ENCODE peak calls at places on chromosomes 2 and 18, in eight cellular contexts. P, K, B, X, G, D, U and F are unnamed samples.

GRCh38 chr2:240432430-240432819 is 3.0 kb upstream of the GPC1 start:
- DNase-seq in K (no peak), X (no peak), B (peak), P (no peak), U (no peak), G (no peak), D (no peak), F (peak)

GRCh38 chr2:44706584-44707553 is 234.6 kb upstream of the SIX3 start:
- DNase-seq in X (no peak), G (no peak), U (no peak), P (no peak), K (no peak), B (no peak), D (no peak), F (no peak)

GRCh38 chr2:174596994-174597346 is 634 bp downstream of the WIPF1 start:
- DNase-seq in P (no peak), G (no peak), U (no peak), X (no peak), D (no peak), K (no peak), B (no peak), F (no peak)

GRCh38 chr18:62828091-62828640 is 112.8 kb downstream of the PHLPP1 start:
- DNase-seq in G (peak), U (no peak), D (peak), X (no peak), B (no peak), P (no peak), K (no peak), F (no peak)

GRCh38 chr2:240922234-240922981 is 16.3 kb downstream of the CROCC2 start:
- DNase-seq in G (no peak), B (peak), U (peak), P (no peak), D (no peak), K (no peak), X (no peak), F (peak)

GRCh38 chr2:186503827-186504606 is 18.0 kb downstream of the ZC3H15 start:
- DNase-seq in P (no peak), D (peak), U (no peak), X (no peak), B (no peak), K (no peak), G (peak), F (no peak)

GRCh38 chr2:232310189-232310588 is 68.4 kb upstream of the ALPP start:
- DNase-seq in D (no peak), X (no peak), B (no peak), G (no peak), U (no peak), K (no peak), P (no peak), F (no peak)

GRCh38 chr2:52473526-52473925 is 1294.1 kb upstream of the CHAC2 start:
- DNase-seq in U (no peak), X (no peak), D (no peak), P (no peak), G (no peak), B (no peak), K (no peak), F (no peak)

GRCh38 chr2:63555931-63556330 is 32.3 kb downstream of the WDPCP start:
- DNase-seq in P (no peak), X (no peak), D (no peak), K (no peak), B (no peak), U (no peak), G (no peak), F (no peak)

GRCh38 chr2:140383781-140384180 is 1603.6 kb upstream of the NXPH2 start:
- DNase-seq in B (no peak), P (no peak), K (no peak), X (no peak), D (no peak), U (no peak), G (peak), F (no peak)

GRCh38 chr18:49319590-49319989 is 140.9 kb downstream of the DYM start:
- DNase-seq in B (no peak), U (no peak), X (no peak), G (peak), K (no peak), P (no peak), D (peak), F (no peak)

GRCh38 chr2:1233280-1233679 is 180.0 kb upstream of the TPO start:
- DNase-seq in B (peak), G (no peak), K (no peak), U (no peak), P (no peak), X (no peak), D (no peak), F (no peak)

GRCh38 chr18:73835039-73835438 is 312.6 kb downstream of the FBXO15 start:
- DNase-seq in U (no peak), B (no peak), P (no peak), G (no peak), X (no peak), K (no peak), D (no peak), F (no peak)

GRCh38 chr2:69298261-69298660 is 88.8 kb downstream of the GFPT1 start:
- DNase-seq in K (no peak), U (no peak), P (no peak), X (no peak), G (peak), B (no peak), D (peak), F (no peak)

GRCh38 chr2:7180641-7181370 is 263.6 kb downstream of the RNF144A start:
- DNase-seq in B (no peak), G (peak), X (no peak), U (no peak), D (peak), P (peak), K (no peak), F (no peak)

GRCh38 chr2:62305421-62306176 is 109.7 kb downstream of the B3GNT2 start:
- DNase-seq in B (no peak), G (no peak), U (peak), P (no peak), K (no peak), D (no peak), X (no peak), F (no peak)

GRCh38 chr2:160363961-160364733 is 129.5 kb downstream of the RBMS1 start:
- DNase-seq in K (no peak), D (peak), B (no peak), U (no peak), G (no peak), X (no peak), P (no peak), F (no peak)

GRCh38 chr2:120954939-120955338 is 219.3 kb downstream of the GLI2 start:
- DNase-seq in P (no peak), D (no peak), U (no peak), K (no peak), G (no peak), B (no peak), X (no peak), F (no peak)

GRCh38 chr18:78169487-78169886 is 810.1 kb upstream of the SALL3 start:
- DNase-seq in B (no peak), P (no peak), X (no peak), D (no peak), U (no peak), K (no peak), G (no peak), F (no peak)

GRCh38 chr2:20447437-20448245 is 767 bp downstream of the RHOB start:
- DNase-seq in D (peak), X (peak), K (no peak), B (peak), U (peak), P (no peak), G (peak), F (no peak)

GRCh38 chr2:65315042-65315441 is 87.4 kb downstream of the ACTR2 start:
- DNase-seq in P (no peak), G (no peak), K (no peak), D (no peak), X (no peak), U (no peak), B (no peak), F (no peak)

GRCh38 chr2:68223419-68223818 is 28.9 kb downstream of the PPP3R1 start:
- DNase-seq in X (no peak), D (no peak), U (no peak), K (no peak), G (no peak), P (no peak), B (no peak), F (no peak)

GRCh38 chr18:25327631-25328030 is 24.3 kb downstream of the ZNF521 start:
- DNase-seq in G (no peak), P (no peak), B (no peak), U (no peak), D (no peak), K (no peak), X (no peak), F (no peak)

GRCh38 chr2:240459401-240460242 is 24.2 kb downstream of the GPC1 start:
- DNase-seq in U (peak), B (peak), D (no peak), X (no peak), G (no peak), P (no peak), K (no peak), F (no peak)

GRCh38 chr2:118061135-118061955 is 26.9 kb upstream of the INSIG2 start:
- DNase-seq in K (no peak), D (peak), P (peak), X (no peak), U (no peak), G (peak), B (no peak), F (no peak)

GRCh38 chr2:172375247-172375646 is 52.1 kb upstream of the ITGA6 start:
- DNase-seq in B (no peak), U (no peak), X (no peak), P (no peak), G (no peak), D (no peak), K (no peak), F (no peak)

GRCh38 chr2:219251656-219252055 is 1.4 kb upstream of the TUBA4B start:
- DNase-seq in P (no peak), B (peak), D (peak), K (no peak), G (peak), X (no peak), U (no peak), F (no peak)

GRCh38 chr2:154466226-154466625 is 232.3 kb upstream of the KCNJ3 start:
- DNase-seq in D (no peak), K (no peak), P (no peak), B (no peak), G (no peak), U (no peak), X (no peak), F (no peak)

GRCh38 chr2:154470386-154470785 is 228.1 kb upstream of the KCNJ3 start:
- DNase-seq in D (no peak), U (no peak), B (no peak), P (no peak), G (no peak), K (no peak), X (no peak), F (no peak)
- TF ChIP-seq CTCF in D (no peak), U (no peak), B (peak), P (no peak), G (no peak), K (no peak), X (no peak), F (no peak)

DNA sequence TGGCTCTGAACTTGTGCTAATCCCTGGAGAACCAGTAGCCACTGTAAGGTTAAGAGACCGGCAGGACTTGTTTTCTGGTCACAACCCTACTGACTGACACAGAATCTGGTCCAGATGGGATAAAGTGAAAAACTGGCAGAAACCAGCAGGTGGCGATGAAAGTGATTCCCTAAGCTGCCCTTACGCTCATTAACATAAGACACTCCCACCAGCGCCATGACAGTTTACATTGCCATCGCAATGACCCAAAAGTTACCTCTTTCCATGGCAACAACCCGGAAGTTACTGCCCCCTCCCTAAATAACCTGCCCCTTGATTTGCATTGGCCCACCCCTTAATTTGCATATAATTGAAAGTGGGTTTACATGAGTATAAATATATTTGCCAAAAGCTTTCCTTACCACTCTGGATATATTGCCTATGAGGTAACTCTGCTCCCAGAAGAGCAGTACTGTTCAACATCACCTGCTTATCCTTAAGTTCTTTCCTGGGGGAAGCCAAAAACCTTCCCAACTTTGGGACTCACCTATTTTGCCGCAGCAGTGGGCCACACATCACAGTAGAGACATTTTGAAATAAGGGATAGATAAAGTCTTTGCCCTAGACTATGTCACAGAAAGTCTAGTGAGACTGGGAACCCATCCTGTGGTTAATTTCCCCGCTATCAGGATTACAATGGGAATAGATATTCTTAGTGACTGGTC is 35.8 kb upstream of the AFF3 start:
- DNase-seq in G (no peak), P (peak), B (no peak), U (no peak), D (peak), X (peak), K (no peak), F (no peak)
- TF ChIP-seq CTCF in G (peak), P (peak), B (no peak), U (no peak), D (peak), X (peak), K (no peak), F (peak)

GRCh38 chr2:152115952-152116351 is 17.1 kb upstream of the CACNB4 start:
- DNase-seq in X (no peak), D (no peak), U (no peak), G (no peak), P (no peak), B (no peak), K (no peak), F (no peak)
- TF ChIP-seq CTCF in X (no peak), D (no peak), U (no peak), G (peak), P (peak), B (no peak), K (no peak), F (no peak)

GRCh38 chr2:26982102-26982742 is 11.8 kb downstream of the MAPRE3 start:
- DNase-seq in X (no peak), G (no peak), U (no peak), B (no peak), D (peak), K (no peak), P (peak), F (no peak)
- TF ChIP-seq CTCF in X (peak), G (peak), U (peak), B (peak), D (no peak), K (no peak), P (no peak), F (peak)

GRCh38 chr18:6719914-6720692 is 9.4 kb upstream of the ARHGAP28 start:
- DNase-seq in D (no peak), B (no peak), U (no peak), X (peak), G (no peak), P (no peak), K (no peak), F (no peak)
- TF ChIP-seq CTCF in D (no peak), B (no peak), U (no peak), X (no peak), G (no peak), P (no peak), K (no peak), F (no peak)

DNA sequence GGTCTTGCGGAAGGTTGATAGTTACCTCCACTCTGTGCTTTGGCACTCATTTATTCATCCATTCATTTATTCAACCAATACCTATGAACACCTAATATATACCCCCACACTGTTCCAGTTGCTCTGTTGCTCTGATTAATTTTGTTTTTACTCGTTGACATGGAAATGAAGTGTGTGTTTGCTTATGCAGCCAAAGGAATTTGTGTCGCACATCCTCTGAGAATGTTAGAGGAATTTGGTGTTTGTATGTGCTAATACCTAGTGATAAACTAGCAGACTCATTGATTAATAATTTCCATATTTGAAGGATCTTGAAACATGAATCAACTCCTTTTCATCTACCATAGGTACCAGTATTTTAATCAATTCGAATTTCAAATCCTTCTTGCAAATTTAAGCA is 25.8 kb upstream of the CRIM1 start:
- DNase-seq in B (no peak), K (no peak), G (peak), P (peak), X (no peak), D (peak), U (no peak), F (no peak)
- TF ChIP-seq CTCF in B (no peak), K (no peak), G (no peak), P (no peak), X (no peak), D (no peak), U (no peak), F (no peak)

DNA sequence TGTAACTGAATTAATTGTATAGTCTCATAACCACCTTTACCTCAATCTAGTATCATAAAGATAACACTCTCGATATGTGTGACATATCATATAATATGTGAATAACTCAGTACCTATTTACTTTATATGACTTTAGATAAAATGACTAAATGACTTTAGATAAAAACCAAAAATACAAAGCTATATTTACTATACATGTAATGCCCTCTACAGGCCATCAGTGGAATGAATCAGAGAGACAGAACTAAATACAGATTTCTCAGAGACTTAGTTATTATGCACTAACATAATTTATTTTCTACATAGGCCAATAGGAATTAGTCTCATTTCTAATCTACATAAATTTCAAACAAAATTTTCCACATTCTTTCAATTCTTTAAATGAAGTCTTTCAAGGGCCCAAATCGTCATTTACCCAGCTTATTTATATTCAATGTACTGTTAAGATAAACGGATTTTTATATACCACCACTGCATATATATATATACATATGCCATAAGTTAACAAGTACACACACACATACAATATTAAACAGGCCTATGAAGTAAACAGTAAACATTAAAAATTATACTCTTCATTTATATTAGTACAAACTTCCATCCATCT is 219.9 kb downstream of the EXOC6B start:
- DNase-seq in G (no peak), B (no peak), U (no peak), D (peak), K (no peak), X (no peak), P (peak), F (no peak)
- TF ChIP-seq CTCF in G (peak), B (peak), U (no peak), D (peak), K (no peak), X (peak), P (peak), F (peak)

GRCh38 chr2:168945508-168945907 is 44.4 kb downstream of the G6PC2 start:
- DNase-seq in G (no peak), U (no peak), P (no peak), B (no peak), K (no peak), X (no peak), D (no peak), F (no peak)

GRCh38 chr2:168949324-168949723 is 48.2 kb downstream of the G6PC2 start:
- DNase-seq in G (no peak), P (no peak), X (no peak), D (no peak), B (no peak), U (no peak), K (no peak), F (no peak)

GRCh38 chr2:168952424-168952823 is 51.3 kb downstream of the G6PC2 start:
- DNase-seq in K (no peak), B (no peak), G (no peak), U (no peak), X (no peak), P (no peak), D (no peak), F (no peak)

GRCh38 chr2:168951871-168952270 is 50.8 kb downstream of the G6PC2 start:
- DNase-seq in P (no peak), X (no peak), D (no peak), K (no peak), G (no peak), U (no peak), B (no peak), F (no peak)

DNA sequence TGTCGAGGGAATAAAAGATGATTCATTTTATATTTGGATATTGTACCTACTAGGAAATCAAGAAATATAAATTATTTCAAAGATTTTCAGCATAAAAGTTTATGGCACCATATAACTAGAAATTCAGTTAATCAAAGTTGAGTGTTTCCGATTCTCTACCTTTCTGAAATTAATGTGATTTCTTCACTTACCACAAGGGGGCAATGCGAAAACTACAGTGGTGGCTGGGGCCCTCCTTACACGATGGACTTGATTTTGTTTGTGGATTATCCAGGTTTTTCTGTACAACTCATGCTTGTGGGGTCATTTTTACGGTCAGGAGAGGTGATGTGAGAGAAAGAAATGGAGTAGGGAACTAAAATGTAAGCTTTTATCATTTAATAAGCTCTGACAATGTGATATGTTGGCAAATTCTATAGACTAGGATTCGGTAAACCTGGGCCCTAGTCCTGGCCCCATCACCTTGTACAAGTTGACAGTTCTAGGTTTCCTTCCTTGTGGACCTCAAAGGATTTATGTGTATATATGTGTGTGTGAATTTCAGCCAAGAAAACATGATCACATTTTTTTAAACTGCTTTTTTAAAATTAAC is 47.6 kb downstream of the G6PC2 start:
- DNase-seq in D (peak), X (no peak), B (no peak), K (no peak), U (no peak), P (peak), G (no peak), F (no peak)
- TF ChIP-seq CTCF in D (peak), X (peak), B (peak), K (no peak), U (no peak), P (peak), G (peak), F (peak)